ENCODE peak calls at places on chromosomes 2 and 18, in six cellular contexts. One of them, this sample, is unnamed.

GRCh38 chr2:39094717-39095363 is 26.0 kb downstream of the SOS1 start:
- DNase-seq in prostate gland: no peak
- DNase-seq in breast epithelium: no peak
- DNase-seq in spleen: no peak
- DNase-seq in adrenal gland: no peak
- DNase-seq in heart left ventricle: no peak
- DNase-seq in this sample: peak

GRCh38 chr2:174593041-174593440 is 4.6 kb downstream of the WIPF1 start:
- DNase-seq in spleen: no peak
- DNase-seq in adrenal gland: no peak
- DNase-seq in breast epithelium: no peak
- DNase-seq in prostate gland: no peak
- DNase-seq in heart left ventricle: no peak
- DNase-seq in this sample: no peak

GRCh38 chr2:83787189-83787588 is 671.9 kb downstream of the SUCLG1 start:
- DNase-seq in prostate gland: no peak
- DNase-seq in heart left ventricle: no peak
- DNase-seq in adrenal gland: no peak
- DNase-seq in spleen: no peak
- DNase-seq in breast epithelium: no peak
- DNase-seq in this sample: no peak

GRCh38 chr18:5955861-5956260 is 60.5 kb upstream of the TMEM200C start:
- DNase-seq in adrenal gland: no peak
- DNase-seq in heart left ventricle: no peak
- DNase-seq in breast epithelium: no peak
- DNase-seq in spleen: no peak
- DNase-seq in prostate gland: no peak
- DNase-seq in this sample: no peak

GRCh38 chr2:10868021-10868420 is 43.7 kb upstream of the KCNF1 start:
- DNase-seq in adrenal gland: no peak
- DNase-seq in prostate gland: no peak
- DNase-seq in spleen: no peak
- DNase-seq in heart left ventricle: no peak
- DNase-seq in breast epithelium: no peak
- DNase-seq in this sample: no peak

GRCh38 chr2:223970343-223971128 is 13.3 kb downstream of the MRPL44 start:
- DNase-seq in breast epithelium: no peak
- DNase-seq in adrenal gland: peak
- DNase-seq in prostate gland: peak
- DNase-seq in spleen: no peak
- DNase-seq in heart left ventricle: peak
- DNase-seq in this sample: peak

GRCh38 chr18:9221040-9221439 is 84.5 kb downstream of the ANKRD12 start:
- DNase-seq in prostate gland: no peak
- DNase-seq in heart left ventricle: no peak
- DNase-seq in adrenal gland: no peak
- DNase-seq in breast epithelium: no peak
- DNase-seq in spleen: no peak
- DNase-seq in this sample: no peak

GRCh38 chr2:74554821-74555531 is 456 bp downstream of the DOK1 start:
- DNase-seq in prostate gland: no peak
- DNase-seq in breast epithelium: no peak
- DNase-seq in adrenal gland: peak
- DNase-seq in spleen: peak
- DNase-seq in heart left ventricle: peak
- DNase-seq in this sample: peak

GRCh38 chr2:48043746-48044145 is 137.4 kb upstream of the FBXO11 start:
- DNase-seq in breast epithelium: no peak
- DNase-seq in adrenal gland: no peak
- DNase-seq in heart left ventricle: no peak
- DNase-seq in prostate gland: no peak
- DNase-seq in spleen: no peak
- DNase-seq in this sample: no peak

GRCh38 chr2:38207168-38207567 is 131.2 kb upstream of the CYP1B1 start:
- DNase-seq in adrenal gland: no peak
- DNase-seq in spleen: no peak
- DNase-seq in prostate gland: no peak
- DNase-seq in breast epithelium: no peak
- DNase-seq in heart left ventricle: no peak
- DNase-seq in this sample: no peak

GRCh38 chr18:7572837-7573236 is 5.7 kb downstream of the PTPRM start:
- DNase-seq in prostate gland: no peak
- DNase-seq in breast epithelium: no peak
- DNase-seq in heart left ventricle: no peak
- DNase-seq in adrenal gland: no peak
- DNase-seq in spleen: no peak
- DNase-seq in this sample: no peak

GRCh38 chr18:28178720-28179119 is 1.8 kb upstream of the CDH2 start:
- DNase-seq in prostate gland: no peak
- DNase-seq in heart left ventricle: no peak
- DNase-seq in adrenal gland: no peak
- DNase-seq in spleen: no peak
- DNase-seq in breast epithelium: no peak
- DNase-seq in this sample: no peak

GRCh38 chr18:28176674-28176932 is 327 bp downstream of the CDH2 start:
- DNase-seq in breast epithelium: no peak
- DNase-seq in heart left ventricle: no peak
- DNase-seq in adrenal gland: no peak
- DNase-seq in spleen: no peak
- DNase-seq in prostate gland: no peak
- DNase-seq in this sample: no peak

GRCh38 chr18:28175930-28176673 is 828 bp downstream of the CDH2 start:
- DNase-seq in breast epithelium: no peak
- DNase-seq in heart left ventricle: no peak
- DNase-seq in spleen: no peak
- DNase-seq in prostate gland: no peak
- DNase-seq in adrenal gland: peak
- DNase-seq in this sample: no peak

GRCh38 chr18:28177828-28178635 is 1.1 kb upstream of the CDH2 start:
- DNase-seq in heart left ventricle: peak
- DNase-seq in adrenal gland: peak
- DNase-seq in spleen: no peak
- DNase-seq in breast epithelium: no peak
- DNase-seq in prostate gland: peak
- DNase-seq in this sample: no peak

GRCh38 chr18:28176933-28177827 is at the start of gene CDH2:
- DNase-seq in spleen: peak
- DNase-seq in prostate gland: no peak
- DNase-seq in heart left ventricle: peak
- DNase-seq in adrenal gland: peak
- DNase-seq in breast epithelium: no peak
- DNase-seq in this sample: no peak
- TF ChIP-seq CTCF in spleen: no peak
- TF ChIP-seq CTCF in prostate gland: no peak
- TF ChIP-seq CTCF in heart left ventricle: peak
- TF ChIP-seq CTCF in adrenal gland: peak
- TF ChIP-seq CTCF in breast epithelium: no peak
- TF ChIP-seq CTCF in this sample: no peak

DNA sequence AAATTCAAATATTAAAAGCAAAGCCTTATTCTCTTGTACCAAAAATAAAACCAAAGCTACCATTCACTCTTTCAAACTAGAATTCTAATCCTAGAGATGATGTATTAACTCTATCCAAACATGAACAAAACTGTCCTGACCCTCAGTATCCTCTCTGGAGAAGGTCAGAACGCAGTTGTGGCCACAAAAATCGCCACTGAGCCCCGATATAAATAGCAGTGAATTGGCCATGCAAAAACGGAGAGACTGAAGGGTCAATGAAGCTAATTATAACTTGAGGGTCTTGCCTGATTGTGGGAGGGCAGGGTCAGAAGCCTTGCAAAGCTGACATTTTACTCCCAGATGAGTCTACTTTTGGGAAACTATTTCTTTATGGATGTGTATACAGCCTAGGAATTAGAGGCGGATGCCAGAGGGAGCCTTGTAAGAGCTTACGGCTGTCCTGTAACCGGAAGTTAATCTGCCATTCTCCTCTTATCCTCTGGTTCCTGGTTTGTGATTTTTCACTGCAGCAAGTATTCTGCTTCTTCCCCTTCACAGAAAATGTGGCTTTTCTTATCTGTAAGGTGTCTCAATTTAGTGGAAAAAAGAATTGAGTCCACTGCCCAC is 28.1 kb downstream of the CAVIN2 start:
- DNase-seq in breast epithelium: no peak
- DNase-seq in heart left ventricle: no peak
- DNase-seq in prostate gland: no peak
- DNase-seq in spleen: no peak
- DNase-seq in adrenal gland: no peak
- DNase-seq in this sample: no peak
- TF ChIP-seq POLR2A in breast epithelium: no peak
- TF ChIP-seq POLR2A in heart left ventricle: no peak
- TF ChIP-seq POLR2A in prostate gland: no peak
- TF ChIP-seq POLR2A in spleen: no peak
- TF ChIP-seq POLR2A in adrenal gland: no peak
- TF ChIP-seq POLR2A in this sample: no peak

GRCh38 chr2:46829240-46829970 is 86.2 kb downstream of the MCFD2 start:
- DNase-seq in prostate gland: no peak
- DNase-seq in adrenal gland: no peak
- DNase-seq in spleen: no peak
- DNase-seq in breast epithelium: no peak
- DNase-seq in heart left ventricle: no peak
- DNase-seq in this sample: no peak
- TF ChIP-seq CTCF in prostate gland: no peak
- TF ChIP-seq CTCF in adrenal gland: no peak
- TF ChIP-seq CTCF in spleen: no peak
- TF ChIP-seq CTCF in breast epithelium: no peak
- TF ChIP-seq CTCF in heart left ventricle: no peak
- TF ChIP-seq CTCF in this sample: no peak

GRCh38 chr2:60447943-60448342 is 105.5 kb downstream of the BCL11A start:
- DNase-seq in breast epithelium: no peak
- DNase-seq in heart left ventricle: no peak
- DNase-seq in spleen: no peak
- DNase-seq in prostate gland: no peak
- DNase-seq in adrenal gland: no peak
- DNase-seq in this sample: no peak
- TF ChIP-seq POLR2A in breast epithelium: no peak
- TF ChIP-seq POLR2A in heart left ventricle: no peak
- TF ChIP-seq POLR2A in spleen: no peak
- TF ChIP-seq POLR2A in prostate gland: no peak
- TF ChIP-seq POLR2A in adrenal gland: no peak
- TF ChIP-seq POLR2A in this sample: no peak

GRCh38 chr18:36756262-36756661 is 72.5 kb downstream of the TPGS2 start:
- DNase-seq in prostate gland: no peak
- DNase-seq in breast epithelium: no peak
- DNase-seq in heart left ventricle: no peak
- DNase-seq in adrenal gland: no peak
- DNase-seq in spleen: no peak
- DNase-seq in this sample: no peak

GRCh38 chr18:36758001-36758400 is 70.8 kb downstream of the TPGS2 start:
- DNase-seq in adrenal gland: no peak
- DNase-seq in spleen: no peak
- DNase-seq in heart left ventricle: no peak
- DNase-seq in prostate gland: no peak
- DNase-seq in breast epithelium: no peak
- DNase-seq in this sample: no peak

GRCh38 chr18:36757081-36757480 is 71.7 kb downstream of the TPGS2 start:
- DNase-seq in adrenal gland: no peak
- DNase-seq in spleen: no peak
- DNase-seq in heart left ventricle: no peak
- DNase-seq in breast epithelium: no peak
- DNase-seq in prostate gland: peak
- DNase-seq in this sample: peak

GRCh38 chr18:36758623-36759022 is 70.2 kb downstream of the TPGS2 start:
- DNase-seq in heart left ventricle: no peak
- DNase-seq in breast epithelium: no peak
- DNase-seq in spleen: no peak
- DNase-seq in adrenal gland: no peak
- DNase-seq in prostate gland: no peak
- DNase-seq in this sample: no peak

GRCh38 chr18:36752929-36753865 is 75.6 kb downstream of the TPGS2 start:
- DNase-seq in spleen: no peak
- DNase-seq in breast epithelium: no peak
- DNase-seq in heart left ventricle: no peak
- DNase-seq in adrenal gland: no peak
- DNase-seq in prostate gland: no peak
- DNase-seq in this sample: no peak
- TF ChIP-seq CTCF in spleen: no peak
- TF ChIP-seq CTCF in breast epithelium: no peak
- TF ChIP-seq CTCF in heart left ventricle: no peak
- TF ChIP-seq CTCF in adrenal gland: peak
- TF ChIP-seq CTCF in prostate gland: no peak
- TF ChIP-seq CTCF in this sample: no peak

GRCh38 chr2:120421126-120421829 is 75.3 kb downstream of the INHBB start:
- DNase-seq in breast epithelium: no peak
- DNase-seq in heart left ventricle: no peak
- DNase-seq in adrenal gland: no peak
- DNase-seq in spleen: peak
- DNase-seq in prostate gland: no peak
- DNase-seq in this sample: no peak
- TF ChIP-seq POLR2A in breast epithelium: no peak
- TF ChIP-seq POLR2A in heart left ventricle: no peak
- TF ChIP-seq POLR2A in adrenal gland: no peak
- TF ChIP-seq POLR2A in spleen: no peak
- TF ChIP-seq POLR2A in prostate gland: no peak
- TF ChIP-seq POLR2A in this sample: no peak